ENCODE peak calls at places on chromosomes 12 and 14, in eight cellular contexts. B is DND-41, Q is RWPE2, Y is spleen, J is ovary, G is Karpas-422, F is psoas muscle, I is pancreas. X is an unnamed sample. For H3K9me3 and H3K27me3, the result is how much of the 10 kb centered on the place peaks cover.

GRCh38 chr14:60310086-60310684 is 61.2 kb downstream of the PPM1A start:
- DNase-seq in B (no peak), J (no peak), Q (no peak), F (no peak), G (peak), I (no peak), Y (no peak), X (no peak)

GRCh38 chr12:11812558-11813421 is 163.3 kb downstream of the ETV6 start:
- DNase-seq in F (peak), I (no peak), B (peak), G (no peak), Q (no peak), Y (peak), J (no peak), X (no peak)

GRCh38 chr12:9184276-9184675 is 23.9 kb downstream of the PZP start:
- DNase-seq in I (no peak), Y (no peak), G (no peak), J (no peak), Q (no peak), B (no peak), F (no peak), X (no peak)

GRCh38 chr14:103006991-103007520 is 50.3 kb downstream of the CDC42BPB start:
- DNase-seq in Y (peak), J (no peak), G (no peak), F (no peak), I (no peak), Q (no peak), B (no peak), X (no peak)

GRCh38 chr12:109741970-109742372 is 28.3 kb downstream of the FAM222A start:
- DNase-seq in F (peak), Q (peak), Y (peak), I (peak), B (no peak), J (peak), G (no peak), X (no peak)

GRCh38 chr14:33509927-33510535 is 440.8 kb downstream of the EGLN3 start:
- DNase-seq in B (no peak), Y (no peak), G (no peak), I (no peak), J (peak), Q (no peak), F (no peak), X (no peak)

GRCh38 chr14:42671636-42672035 is 1065.0 kb downstream of the LRFN5 start:
- DNase-seq in Y (no peak), F (no peak), G (no peak), Q (no peak), I (no peak), B (no peak), J (no peak), X (no peak)

GRCh38 chr12:28937196-28937595 is 211.9 kb upstream of the FAR2 start:
- DNase-seq in F (no peak), I (no peak), B (no peak), J (no peak), Y (no peak), G (no peak), Q (no peak), X (no peak)

GRCh38 chr14:103483600-103483999 is 39.0 kb downstream of the CKB start:
- DNase-seq in I (no peak), B (no peak), G (no peak), Q (peak), F (no peak), J (no peak), Y (no peak), X (no peak)

GRCh38 chr14:59055439-59056045 is 132.9 kb upstream of the DAAM1 start:
- DNase-seq in I (no peak), Y (no peak), J (no peak), B (peak), G (peak), F (no peak), Q (no peak), X (no peak)

GRCh38 chr12:46472144-46472705 is 99.7 kb upstream of the SLC38A2 start:
- DNase-seq in Y (no peak), F (no peak), G (no peak), Q (no peak), I (no peak), B (no peak), J (no peak), X (no peak)

GRCh38 chr14:106809615-106810014 is 1283.2 kb downstream of the TMEM121 start:
- DNase-seq in B (no peak), Y (no peak), G (no peak), Q (no peak), J (no peak), F (no peak), I (no peak), X (no peak)

GRCh38 chr14:106811167-106811566 is 1284.8 kb downstream of the TMEM121 start:
- DNase-seq in J (no peak), G (no peak), B (no peak), Y (no peak), Q (no peak), I (no peak), F (no peak), X (no peak)

GRCh38 chr14:106808907-106809306 is 1282.5 kb downstream of the TMEM121 start:
- DNase-seq in G (no peak), F (no peak), B (no peak), J (no peak), Q (no peak), Y (no peak), I (no peak), X (no peak)

GRCh38 chr14:106808458-106808857 is 1282.1 kb downstream of the TMEM121 start:
- DNase-seq in Y (no peak), B (no peak), F (no peak), G (no peak), J (no peak), Q (no peak), I (no peak), X (no peak)

DNA sequence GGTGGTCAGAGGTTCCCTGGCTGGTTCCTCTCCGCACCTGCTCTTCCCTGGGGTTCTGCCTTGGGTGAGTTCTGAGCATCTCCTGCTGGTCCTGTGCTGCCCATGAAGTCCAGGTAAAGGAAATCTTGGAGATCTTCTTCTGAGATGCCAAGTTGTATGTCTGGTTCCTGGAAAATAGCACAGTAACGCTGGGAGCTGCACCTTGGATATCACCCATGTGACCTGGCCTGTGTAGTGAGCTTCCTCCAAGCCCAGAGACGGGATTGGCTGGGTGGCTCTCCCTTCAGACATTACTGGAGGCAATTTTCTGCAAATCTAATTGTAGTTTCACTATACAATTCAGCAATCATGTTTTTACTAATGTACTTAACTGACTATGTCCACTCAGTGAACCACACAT is 1281.1 kb downstream of the TMEM121 start:
- DNase-seq in Y (no peak), F (no peak), J (no peak), G (no peak), I (no peak), Q (no peak), B (no peak), X (no peak)
- H3K9me3 ChIP-seq in Y (under half), F (under half), J (under half), G (under half), I (under half), Q (under half), B (under half), X (under half)

GRCh38 chr12:21648378-21648777 is 9.3 kb downstream of the LDHB start:
- DNase-seq in B (no peak), F (no peak), Q (no peak), G (no peak), Y (no peak), J (no peak), I (no peak), X (no peak)

GRCh38 chr12:21649034-21649433 is 8.6 kb downstream of the LDHB start:
- DNase-seq in F (no peak), J (no peak), Y (no peak), I (no peak), B (no peak), Q (no peak), G (no peak), X (no peak)

GRCh38 chr12:21647179-21647578 is 10.5 kb downstream of the LDHB start:
- DNase-seq in I (no peak), Y (no peak), F (no peak), B (no peak), Q (no peak), J (no peak), G (no peak), X (no peak)

GRCh38 chr12:21651821-21652220 is 5.8 kb downstream of the LDHB start:
- DNase-seq in Y (no peak), G (no peak), B (no peak), Q (no peak), I (no peak), J (no peak), F (no peak), X (no peak)

DNA sequence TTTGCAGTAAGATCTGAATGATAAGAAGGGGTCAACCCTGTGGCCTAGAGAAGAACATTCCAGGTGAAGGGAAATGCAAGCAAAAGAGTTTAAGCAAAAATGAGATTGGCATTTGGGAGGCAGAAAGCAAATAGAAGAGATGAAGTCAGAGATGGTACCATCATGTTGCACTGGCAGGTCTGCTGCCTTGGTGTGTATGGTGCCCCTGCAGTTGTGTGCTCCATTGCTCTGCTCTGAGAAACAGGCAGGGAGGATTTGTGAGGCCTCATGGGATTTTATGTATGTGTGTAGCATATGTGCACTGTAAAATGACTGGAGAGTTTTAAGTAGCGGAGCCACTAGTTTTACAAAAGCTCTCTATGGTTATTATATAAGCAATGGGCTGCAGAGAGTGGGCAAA is 6.6 kb downstream of the LDHB start:
- DNase-seq in J (no peak), F (no peak), G (no peak), B (no peak), I (no peak), Y (no peak), Q (no peak), X (no peak)
- H3K27me3 ChIP-seq in J (under half), F (under half), G (under half), B (under half), I (under half), Y (under half), Q (under half), X (under half)

GRCh38 chr14:53260286-53260685 is 107.2 kb upstream of the DDHD1 start:
- DNase-seq in G (no peak), B (no peak), I (no peak), J (no peak), Y (no peak), Q (no peak), F (no peak), X (no peak)
- H3K9me3 ChIP-seq in G (under half), B (under half), I (under half), J (under half), Y (under half), Q (under half), F (under half), X (under half)

DNA sequence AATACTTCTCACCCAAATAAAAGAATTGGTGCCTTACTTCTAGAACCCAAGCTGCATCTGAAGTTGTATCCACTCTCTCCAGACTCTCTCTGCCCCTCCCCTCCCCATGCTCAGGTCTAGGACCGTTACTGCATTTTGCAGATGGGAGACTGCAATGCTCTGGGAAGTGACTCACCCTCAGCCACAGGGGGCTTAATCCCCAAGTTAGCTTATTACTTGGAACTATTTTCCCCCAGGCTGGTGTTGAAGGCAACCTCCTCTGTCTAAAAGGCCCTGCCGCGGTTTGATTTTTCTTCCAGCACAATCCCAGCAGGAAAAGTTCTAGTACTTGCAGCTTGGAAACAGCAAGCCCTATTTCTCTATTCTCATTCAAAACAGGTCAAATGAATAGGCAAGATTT is 239.0 kb downstream of the EMP1 start:
- DNase-seq in J (no peak), I (no peak), B (no peak), Y (no peak), F (no peak), G (no peak), Q (no peak), X (no peak)
- H3K27me3 ChIP-seq in J (under half), I (under half), B (under half), Y (under half), F (under half), G (under half), Q (under half), X (under half)

GRCh38 chr14:20274062-20274461 is 31.7 kb downstream of the TTC5 start:
- DNase-seq in Y (no peak), G (no peak), B (no peak), Q (no peak), J (no peak), F (no peak), I (no peak), X (no peak)
- H3K9me3 ChIP-seq in Y (half or more), G (under half), B (under half), Q (under half), J (under half), F (under half), I (under half), X (under half)